ENCODE peak calls at places on chromosome 7, in ten cellular contexts. B, Z, D, A, K, G, T, E, F and Y are unnamed samples.

GRCh38 chr7:80468931-80469714 is 42.7 kb downstream of the GNAT3 start:
- DNase-seq in B (no peak), Z (no peak), D (no peak), A (no peak), K (no peak), G (no peak), T (no peak), E (no peak), F (no peak), Y (peak; percentile 15)

GRCh38 chr7:17244786-17245185 is 53.7 kb upstream of the AHR start:
- DNase-seq in B (no peak), Z (no peak), D (no peak), A (no peak), K (no peak), G (no peak), T (no peak), E (no peak), F (no peak), Y (no peak)

GRCh38 chr7:121202125-121202524 is 126.7 kb upstream of the WNT16 start:
- DNase-seq in B (no peak), Z (no peak), D (no peak), A (no peak), K (no peak), G (no peak), T (no peak), E (no peak), F (no peak), Y (no peak)

GRCh38 chr7:82019538-82019937 is 249.7 kb upstream of the HGF start:
- DNase-seq in B (no peak), Z (no peak), D (no peak), A (no peak), K (no peak), G (no peak), T (no peak), E (no peak), F (no peak), Y (no peak)

GRCh38 chr7:94366163-94366562 is 28.5 kb upstream of the COL1A2 start:
- DNase-seq in B (no peak), Z (no peak), D (no peak), A (no peak), K (no peak), G (no peak), T (no peak), E (no peak), F (no peak), Y (no peak)

GRCh38 chr7:28835800-28836199 is 122.3 kb downstream of the TRIL start:
- DNase-seq in B (no peak), Z (no peak), D (peak; percentile 57), A (peak; percentile 71), K (no peak), G (no peak), T (no peak), E (peak; percentile 63), F (no peak), Y (peak; percentile 57)

GRCh38 chr7:8963722-8964121 is 530.3 kb downstream of the NXPH1 start:
- DNase-seq in B (no peak), Z (no peak), D (no peak), A (no peak), K (no peak), G (no peak), T (no peak), E (no peak), F (no peak), Y (no peak)

GRCh38 chr7:157432541-157432956 is 95.7 kb downstream of the DNAJB6 start:
- DNase-seq in B (peak; percentile 65), Z (peak; percentile 75), D (peak; percentile 15), A (peak; percentile 87), K (no peak), G (no peak), T (peak; percentile 65), E (peak; percentile 55), F (peak; percentile 31), Y (peak; percentile 62)

GRCh38 chr7:20607216-20607615 is 8.3 kb upstream of the ABCB5 start:
- DNase-seq in B (no peak), Z (no peak), D (no peak), A (no peak), K (no peak), G (no peak), T (peak; percentile 6), E (no peak), F (no peak), Y (peak; percentile 77)

GRCh38 chr7:158110661-158111555 is 476.7 kb downstream of the PTPRN2 start:
- DNase-seq in B (no peak), Z (peak; percentile 92), D (no peak), A (no peak), K (no peak), G (no peak), T (no peak), E (no peak), F (no peak), Y (peak; percentile 62)

GRCh38 chr7:151313857-151314256 is 27.8 kb upstream of the NUB1 start:
- DNase-seq in B (no peak), Z (no peak), D (peak; percentile 49), A (peak; percentile 86), K (no peak), G (no peak), T (peak; percentile 28), E (peak; percentile 23), F (no peak), Y (peak; percentile 20)

GRCh38 chr7:130960208-130960988 is 226.4 kb upstream of the KLF14 start:
- DNase-seq in B (no peak), Z (no peak), D (peak; percentile 97), A (peak; percentile 100), K (no peak), G (peak; percentile 75), T (peak; percentile 97), E (peak; percentile 97), F (peak; percentile 97), Y (peak; percentile 95)

GRCh38 chr7:105674200-105675030 is 93.1 kb upstream of the EFCAB10 start:
- DNase-seq in B (no peak), Z (no peak), D (no peak), A (no peak), K (no peak), G (no peak), T (no peak), E (no peak), F (no peak), Y (no peak)

GRCh38 chr7:98238976-98239375 is 13.1 kb downstream of the TECPR1 start:
- DNase-seq in B (no peak), Z (no peak), D (no peak), A (peak; percentile 17), K (no peak), G (no peak), T (no peak), E (peak; percentile 86), F (no peak), Y (no peak)

GRCh38 chr7:2529161-2530075 is 9.8 kb downstream of the LFNG start:
- DNase-seq in B (no peak), Z (no peak), D (no peak), A (peak; percentile 90), K (no peak), G (peak; percentile 93), T (peak; percentile 35), E (no peak), F (no peak), Y (peak; percentile 65)

GRCh38 chr7:119377-120163 is 72.8 kb upstream of the FAM20C start:
- DNase-seq in B (no peak), Z (no peak), D (no peak), A (no peak), K (no peak), G (no peak), T (no peak), E (peak; percentile 18), F (no peak), Y (no peak)

GRCh38 chr7:2950578-2950977 is 93.1 kb downstream of the CARD11 start:
- DNase-seq in B (no peak), Z (no peak), D (no peak), A (no peak), K (no peak), G (peak; percentile 45), T (no peak), E (no peak), F (no peak), Y (no peak)

GRCh38 chr7:36747251-36747968 is 23.1 kb upstream of the AOAH start:
- DNase-seq in B (no peak), Z (no peak), D (no peak), A (peak; percentile 3), K (no peak), G (no peak), T (peak; percentile 16), E (peak; percentile 9), F (no peak), Y (no peak)

GRCh38 chr7:68256295-68256694 is 1259.7 kb downstream of the TYW1 start:
- DNase-seq in B (no peak), Z (no peak), D (no peak), A (no peak), K (no peak), G (no peak), T (no peak), E (no peak), F (no peak), Y (no peak)

GRCh38 chr7:157855452-157856213 is 518.8 kb downstream of the DNAJB6 start:
- DNase-seq in B (no peak), Z (no peak), D (no peak), A (no peak), K (no peak), G (no peak), T (no peak), E (no peak), F (no peak), Y (no peak)

GRCh38 chr7:70432567-70433001 is 699.4 kb upstream of the GALNT17 start:
- DNase-seq in B (peak; percentile 59), Z (peak; percentile 96), D (no peak), A (no peak), K (no peak), G (no peak), T (no peak), E (no peak), F (no peak), Y (no peak)

GRCh38 chr7:123112833-123113232 is 86.9 kb downstream of the SLC13A1 start:
- DNase-seq in B (no peak), Z (no peak), D (no peak), A (no peak), K (no peak), G (no peak), T (no peak), E (no peak), F (no peak), Y (no peak)

GRCh38 chr7:65731562-65732035 is 141.3 kb upstream of the VKORC1L1 start:
- DNase-seq in B (peak; percentile 58), Z (peak; percentile 19), D (no peak), A (peak; percentile 8), K (no peak), G (no peak), T (peak; percentile 35), E (peak; percentile 17), F (no peak), Y (no peak)

GRCh38 chr7:152723364-152723763 is 36.2 kb upstream of the ACTR3B start:
- DNase-seq in B (no peak), Z (no peak), D (no peak), A (no peak), K (no peak), G (no peak), T (no peak), E (no peak), F (no peak), Y (no peak)

GRCh38 chr7:1798191-1798590 is 128.1 kb downstream of the ELFN1 start:
- DNase-seq in B (no peak), Z (no peak), D (no peak), A (no peak), K (no peak), G (no peak), T (no peak), E (no peak), F (no peak), Y (peak; percentile 8)

GRCh38 chr7:86814980-86815379 is 171.3 kb downstream of the GRM3 start:
- DNase-seq in B (peak; percentile 11), Z (no peak), D (no peak), A (peak; percentile 26), K (no peak), G (no peak), T (peak; percentile 2), E (no peak), F (no peak), Y (peak; percentile 38)

GRCh38 chr7:29921404-29922010 is 68.1 kb downstream of the SCRN1 start:
- DNase-seq in B (peak; percentile 57), Z (peak; percentile 43), D (peak; percentile 24), A (peak; percentile 67), K (no peak), G (peak; percentile 62), T (peak; percentile 74), E (peak; percentile 52), F (no peak), Y (peak; percentile 73)